ENCODE peak calls at places on chromosomes 11 and 22, in nine cellular contexts. One of them, this sample, is unnamed.
A peak's percentile ranks its signal among the peaks of the same experiment; 100 is the strongest.

GRCh38 chr11:77879218-77879617 is 58.3 kb downstream of the AAMDC start:
- DNase-seq in mesendoderm: no peak
- DNase-seq in stomach: no peak
- DNase-seq in prostate gland: no peak
- DNase-seq in sigmoid colon: peak; percentile 82
- DNase-seq in effector memory CD4-positive, alpha-beta T cell: no peak
- DNase-seq in foreskin fibroblast: no peak
- DNase-seq in GM12865: peak; percentile 67
- DNase-seq in A549: no peak
- DNase-seq in this sample: peak; percentile 55

GRCh38 chr11:72430743-72431570 is 3.4 kb downstream of the CLPB start:
- DNase-seq in mesendoderm: peak; percentile 69
- DNase-seq in stomach: peak; percentile 47
- DNase-seq in prostate gland: peak; percentile 38
- DNase-seq in sigmoid colon: no peak
- DNase-seq in effector memory CD4-positive, alpha-beta T cell: no peak
- DNase-seq in foreskin fibroblast: peak; percentile 54
- DNase-seq in GM12865: peak; percentile 69
- DNase-seq in A549: peak; percentile 66
- DNase-seq in this sample: no peak

GRCh38 chr11:45093761-45094455 is 52.5 kb upstream of the PRDM11 start:
- DNase-seq in mesendoderm: no peak
- DNase-seq in stomach: peak; percentile 16
- DNase-seq in prostate gland: no peak
- DNase-seq in sigmoid colon: peak; percentile 40
- DNase-seq in effector memory CD4-positive, alpha-beta T cell: no peak
- DNase-seq in foreskin fibroblast: no peak
- DNase-seq in GM12865: no peak
- DNase-seq in A549: no peak
- DNase-seq in this sample: no peak

GRCh38 chr11:117908261-117908895 is 20.8 kb downstream of the TMPRSS13 start:
- DNase-seq in mesendoderm: no peak
- DNase-seq in stomach: no peak
- DNase-seq in prostate gland: no peak
- DNase-seq in sigmoid colon: peak; percentile 53
- DNase-seq in effector memory CD4-positive, alpha-beta T cell: no peak
- DNase-seq in foreskin fibroblast: no peak
- DNase-seq in GM12865: no peak
- DNase-seq in A549: no peak
- DNase-seq in this sample: no peak

GRCh38 chr11:45102810-45103621 is 43.4 kb upstream of the PRDM11 start:
- DNase-seq in mesendoderm: peak; percentile 69
- DNase-seq in stomach: peak; percentile 54
- DNase-seq in prostate gland: no peak
- DNase-seq in sigmoid colon: peak; percentile 81
- DNase-seq in effector memory CD4-positive, alpha-beta T cell: peak; percentile 40
- DNase-seq in foreskin fibroblast: peak; percentile 83
- DNase-seq in GM12865: peak; percentile 77
- DNase-seq in A549: peak; percentile 74
- DNase-seq in this sample: peak; percentile 43

GRCh38 chr22:19266547-19267086 is 24.9 kb downstream of the CLTCL1 start:
- DNase-seq in mesendoderm: no peak
- DNase-seq in stomach: no peak
- DNase-seq in prostate gland: no peak
- DNase-seq in sigmoid colon: no peak
- DNase-seq in effector memory CD4-positive, alpha-beta T cell: no peak
- DNase-seq in foreskin fibroblast: no peak
- DNase-seq in GM12865: no peak
- DNase-seq in A549: no peak
- DNase-seq in this sample: no peak

GRCh38 chr22:49958961-49959781 is 1.4 kb upstream of the PIM3 start:
- DNase-seq in mesendoderm: no peak
- DNase-seq in stomach: peak; percentile 49
- DNase-seq in prostate gland: no peak
- DNase-seq in sigmoid colon: peak; percentile 74
- DNase-seq in effector memory CD4-positive, alpha-beta T cell: no peak
- DNase-seq in foreskin fibroblast: no peak
- DNase-seq in GM12865: no peak
- DNase-seq in A549: no peak
- DNase-seq in this sample: no peak

GRCh38 chr11:91904792-91905785 is 319.5 kb upstream of the FAT3 start:
- DNase-seq in mesendoderm: no peak
- DNase-seq in stomach: no peak
- DNase-seq in prostate gland: no peak
- DNase-seq in sigmoid colon: no peak
- DNase-seq in effector memory CD4-positive, alpha-beta T cell: no peak
- DNase-seq in foreskin fibroblast: no peak
- DNase-seq in GM12865: no peak
- DNase-seq in A549: no peak
- DNase-seq in this sample: no peak

GRCh38 chr22:16932577-16932976 is 75.4 kb downstream of the GAB4 start:
- DNase-seq in mesendoderm: no peak
- DNase-seq in stomach: no peak
- DNase-seq in prostate gland: no peak
- DNase-seq in sigmoid colon: no peak
- DNase-seq in effector memory CD4-positive, alpha-beta T cell: no peak
- DNase-seq in foreskin fibroblast: no peak
- DNase-seq in GM12865: no peak
- DNase-seq in A549: no peak
- DNase-seq in this sample: no peak

GRCh38 chr22:31616315-31616980 is 45.6 kb downstream of the PISD start:
- DNase-seq in mesendoderm: no peak
- DNase-seq in stomach: no peak
- DNase-seq in prostate gland: no peak
- DNase-seq in sigmoid colon: no peak
- DNase-seq in effector memory CD4-positive, alpha-beta T cell: no peak
- DNase-seq in foreskin fibroblast: no peak
- DNase-seq in GM12865: peak; percentile 70
- DNase-seq in A549: no peak
- DNase-seq in this sample: no peak
- H3K4me3 ChIP-seq in mesendoderm: no peak overlapping the region
- H3K4me3 ChIP-seq in stomach: no peak overlapping the region
- H3K4me3 ChIP-seq in prostate gland: no peak overlapping the region
- H3K4me3 ChIP-seq in sigmoid colon: no peak overlapping the region
- H3K4me3 ChIP-seq in effector memory CD4-positive, alpha-beta T cell: no peak overlapping the region
- H3K4me3 ChIP-seq in foreskin fibroblast: no peak overlapping the region
- H3K4me3 ChIP-seq in GM12865: no peak overlapping the region
- H3K4me3 ChIP-seq in A549: no peak overlapping the region
- H3K4me3 ChIP-seq in this sample: no peak overlapping the region

GRCh38 chr11:829946-830294 is 2.2 kb downstream of the CRACR2B start:
- DNase-seq in mesendoderm: peak; percentile 56
- DNase-seq in stomach: no peak
- DNase-seq in prostate gland: no peak
- DNase-seq in sigmoid colon: no peak
- DNase-seq in effector memory CD4-positive, alpha-beta T cell: no peak
- DNase-seq in foreskin fibroblast: no peak
- DNase-seq in GM12865: no peak
- DNase-seq in A549: no peak
- DNase-seq in this sample: no peak
- H3K4me3 ChIP-seq in mesendoderm: no peak overlapping the region
- H3K4me3 ChIP-seq in stomach: peak overlapping the region; percentile 35
- H3K4me3 ChIP-seq in prostate gland: peak overlapping the region; percentile 22
- H3K4me3 ChIP-seq in sigmoid colon: no peak overlapping the region
- H3K4me3 ChIP-seq in effector memory CD4-positive, alpha-beta T cell: peak overlapping the region; percentile 53
- H3K4me3 ChIP-seq in foreskin fibroblast: peak overlapping the region; percentile 3
- H3K4me3 ChIP-seq in GM12865: peak overlapping the region; percentile 16
- H3K4me3 ChIP-seq in A549: no peak overlapping the region
- H3K4me3 ChIP-seq in this sample: peak overlapping the region; percentile 42

GRCh38 chr11:34182425-34182824 is 77.0 kb downstream of the NAT10 start:
- DNase-seq in mesendoderm: no peak
- DNase-seq in stomach: no peak
- DNase-seq in prostate gland: no peak
- DNase-seq in sigmoid colon: no peak
- DNase-seq in effector memory CD4-positive, alpha-beta T cell: no peak
- DNase-seq in foreskin fibroblast: no peak
- DNase-seq in GM12865: peak; percentile 26
- DNase-seq in A549: no peak
- DNase-seq in this sample: no peak
- H3K4me3 ChIP-seq in mesendoderm: no peak overlapping the region
- H3K4me3 ChIP-seq in stomach: no peak overlapping the region
- H3K4me3 ChIP-seq in prostate gland: no peak overlapping the region
- H3K4me3 ChIP-seq in sigmoid colon: no peak overlapping the region
- H3K4me3 ChIP-seq in effector memory CD4-positive, alpha-beta T cell: no peak overlapping the region
- H3K4me3 ChIP-seq in foreskin fibroblast: no peak overlapping the region
- H3K4me3 ChIP-seq in GM12865: no peak overlapping the region
- H3K4me3 ChIP-seq in A549: no peak overlapping the region
- H3K4me3 ChIP-seq in this sample: no peak overlapping the region

DNA sequence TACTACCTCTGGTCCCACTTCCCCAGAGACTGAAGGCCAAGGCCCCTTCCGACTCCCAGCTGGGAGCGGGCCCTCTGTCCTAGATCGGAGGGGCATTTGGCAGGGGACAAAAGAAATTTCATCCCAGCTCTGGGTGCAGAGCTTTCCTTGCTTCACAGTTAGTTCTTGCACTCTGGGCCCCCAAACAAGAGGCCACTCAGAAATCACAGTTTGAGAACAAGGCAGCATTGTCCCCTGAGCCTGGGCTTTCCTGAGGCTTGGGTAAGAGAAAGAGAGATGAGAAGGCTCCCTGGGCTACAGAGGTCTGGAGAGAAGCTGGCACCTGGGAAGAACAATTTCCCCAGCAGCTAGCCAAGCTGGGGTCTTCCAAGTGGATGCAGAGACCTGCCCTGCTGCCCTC is 71.8 kb upstream of the NCAM1 start:
- DNase-seq in mesendoderm: no peak
- DNase-seq in stomach: no peak
- DNase-seq in prostate gland: no peak
- DNase-seq in sigmoid colon: no peak
- DNase-seq in effector memory CD4-positive, alpha-beta T cell: no peak
- DNase-seq in foreskin fibroblast: no peak
- DNase-seq in GM12865: no peak
- DNase-seq in A549: no peak
- DNase-seq in this sample: no peak
- H3K4me3 ChIP-seq in mesendoderm: no peak overlapping the region
- H3K4me3 ChIP-seq in stomach: no peak overlapping the region
- H3K4me3 ChIP-seq in prostate gland: no peak overlapping the region
- H3K4me3 ChIP-seq in sigmoid colon: no peak overlapping the region
- H3K4me3 ChIP-seq in effector memory CD4-positive, alpha-beta T cell: no peak overlapping the region
- H3K4me3 ChIP-seq in foreskin fibroblast: no peak overlapping the region
- H3K4me3 ChIP-seq in GM12865: no peak overlapping the region
- H3K4me3 ChIP-seq in A549: no peak overlapping the region
- H3K4me3 ChIP-seq in this sample: no peak overlapping the region

This sample was measured in skeletal muscle cell.